ENCODE peak calls at places on chromosomes 5 and 9, in eight cellular contexts. D is right lobe of liver, Y is renal cortical epithelial cell, W is SK-N-SH, Z is AG08396, X is RCC 7860, G is C1 segment of cervical spinal cord, N is A549. O is an unnamed sample.

GRCh38 chr9:133163559-133164208 is at the start of gene GBGT1:
- DNase-seq in D (peak; percentile 72), Y (no peak), W (peak; percentile 90), Z (peak; percentile 79), X (no peak), G (no peak), N (no peak), O (peak; percentile 71)

GRCh38 chr5:59864718-59865117 is 28.8 kb downstream of the PDE4D start:
- DNase-seq in D (no peak), Y (peak; percentile 18), W (no peak), Z (no peak), X (no peak), G (no peak), N (no peak), O (no peak)

GRCh38 chr5:6518298-6519057 is 69.8 kb downstream of the UBE2QL1 start:
- DNase-seq in D (no peak), Y (no peak), W (no peak), Z (no peak), X (no peak), G (no peak), N (no peak), O (no peak)

GRCh38 chr9:129175825-129176633 is 2.0 kb downstream of the IER5L start:
- DNase-seq in D (peak; percentile 91), Y (peak; percentile 79), W (peak; percentile 77), Z (peak; percentile 87), X (peak; percentile 86), G (peak; percentile 68), N (peak; percentile 95), O (peak; percentile 83)

GRCh38 chr5:125408582-125409069 is 662.2 kb upstream of the ZNF608 start:
- DNase-seq in D (no peak), Y (peak; percentile 100), W (no peak), Z (peak; percentile 50), X (peak; percentile 99), G (no peak), N (peak; percentile 50), O (peak; percentile 23)

GRCh38 chr9:134627417-134628353 is 13.9 kb upstream of the COL5A1 start:
- DNase-seq in D (peak; percentile 42), Y (no peak), W (no peak), Z (no peak), X (no peak), G (no peak), N (no peak), O (no peak)

GRCh38 chr9:2778816-2779215 is 61.5 kb downstream of the KCNV2 start:
- DNase-seq in D (no peak), Y (no peak), W (no peak), Z (no peak), X (no peak), G (no peak), N (no peak), O (no peak)

GRCh38 chr9:137083418-137084004 is 3.3 kb upstream of the MAN1B1 start:
- DNase-seq in D (no peak), Y (peak; percentile 97), W (no peak), Z (peak; percentile 89), X (peak; percentile 100), G (no peak), N (peak; percentile 86), O (peak; percentile 93)

GRCh38 chr9:108759399-108759798 is 96.4 kb downstream of the ACTL7B start:
- DNase-seq in D (no peak), Y (no peak), W (no peak), Z (no peak), X (no peak), G (no peak), N (no peak), O (no peak)

GRCh38 chr5:937151-937924 is 44.7 kb downstream of the TRIP13 start:
- DNase-seq in D (peak; percentile 32), Y (no peak), W (no peak), Z (no peak), X (no peak), G (no peak), N (no peak), O (no peak)

GRCh38 chr9:83280259-83280658 is 217.3 kb upstream of the RASEF start:
- DNase-seq in D (no peak), Y (peak; percentile 76), W (no peak), Z (no peak), X (peak; percentile 60), G (no peak), N (peak; percentile 10), O (peak; percentile 30)

GRCh38 chr9:124629600-124629999 is 122.4 kb upstream of the NR5A1 start:
- DNase-seq in D (no peak), Y (peak; percentile 52), W (no peak), Z (peak; percentile 53), X (peak; percentile 70), G (no peak), N (no peak), O (no peak)

GRCh38 chr9:70463877-70464276 is 49.4 kb upstream of the KLF9 start:
- DNase-seq in D (no peak), Y (no peak), W (no peak), Z (no peak), X (no peak), G (no peak), N (no peak), O (no peak)

GRCh38 chr9:133979124-133979920 is 12.8 kb downstream of the VAV2 start:
- DNase-seq in D (peak; percentile 80), Y (no peak), W (peak; percentile 38), Z (peak; percentile 79), X (no peak), G (no peak), N (no peak), O (peak; percentile 57)

GRCh38 chr5:120609570-120609969 is 145.5 kb downstream of the PRR16 start:
- DNase-seq in D (no peak), Y (no peak), W (no peak), Z (no peak), X (no peak), G (no peak), N (no peak), O (no peak)

GRCh38 chr5:120457839-120458507 is 6.1 kb upstream of the PRR16 start:
- DNase-seq in D (peak; percentile 81), Y (peak; percentile 50), W (no peak), Z (peak; percentile 19), X (peak; percentile 49), G (no peak), N (peak; percentile 63), O (peak; percentile 59)

GRCh38 chr5:171523781-171524180 is 104.3 kb downstream of the FGF18 start:
- DNase-seq in D (no peak), Y (no peak), W (peak; percentile 51), Z (no peak), X (no peak), G (no peak), N (no peak), O (no peak)

GRCh38 chr5:29950416-29951145 is 1242.9 kb upstream of the CDH6 start:
- DNase-seq in D (no peak), Y (no peak), W (no peak), Z (no peak), X (no peak), G (no peak), N (no peak), O (no peak)

GRCh38 chr5:177362102-177362868 is 4.6 kb downstream of the RGS14 start:
- DNase-seq in D (peak; percentile 55), Y (no peak), W (no peak), Z (no peak), X (no peak), G (no peak), N (no peak), O (no peak)

GRCh38 chr5:168943999-168944398 is 356.9 kb downstream of the SLIT3 start:
- DNase-seq in D (no peak), Y (no peak), W (peak; percentile 63), Z (no peak), X (no peak), G (no peak), N (no peak), O (no peak)

O was measured in lung microvascular endothelial cell.